ENCODE peak calls at places on chromosomes 13 and 19, in six cellular contexts. K, I, Q, M, D and V are unnamed samples.

GRCh38 chr19:19274716-19275115 is 1.6 kb upstream of the TM6SF2 start:
- DNase-seq in K (no peak), I (no peak), Q (no peak), M (no peak), D (no peak), V (no peak)

GRCh38 chr13:109383683-109384082 is 402.7 kb downstream of the IRS2 start:
- DNase-seq in K (no peak), I (no peak), Q (no peak), M (no peak), D (no peak), V (no peak)

GRCh38 chr13:25249001-25249543 is 38.2 kb downstream of the MTMR6 start:
- DNase-seq in K (no peak), I (no peak), Q (no peak), M (peak; percentile 9), D (no peak), V (no peak)

GRCh38 chr13:27018882-27019281 is 152.7 kb downstream of the USP12 start:
- DNase-seq in K (no peak), I (no peak), Q (no peak), M (no peak), D (no peak), V (no peak)

GRCh38 chr19:484494-484893 is 11.8 kb upstream of the MADCAM1 start:
- DNase-seq in K (no peak), I (no peak), Q (no peak), M (no peak), D (no peak), V (no peak)

GRCh38 chr13:24288870-24289269 is 20.5 kb upstream of the C1QTNF9 start:
- DNase-seq in K (no peak), I (peak; percentile 58), Q (no peak), M (no peak), D (no peak), V (no peak)

GRCh38 chr19:36027696-36028095 is 5.0 kb downstream of the CLIP3 start:
- DNase-seq in K (no peak), I (no peak), Q (no peak), M (no peak), D (no peak), V (no peak)

GRCh38 chr19:1082928-1083816 is 12.0 kb downstream of the POLR2E start:
- DNase-seq in K (no peak), I (no peak), Q (no peak), M (no peak), D (no peak), V (no peak)

GRCh38 chr19:18783958-18784785 is 6.9 kb downstream of the COMP start:
- DNase-seq in K (no peak), I (no peak), Q (no peak), M (no peak), D (no peak), V (no peak)

GRCh38 chr19:40822161-40822560 is 23.2 kb downstream of the EGLN2 start:
- DNase-seq in K (no peak), I (no peak), Q (no peak), M (no peak), D (no peak), V (no peak)

GRCh38 chr19:39167461-39168257 is 29.1 kb upstream of the NCCRP1 start:
- DNase-seq in K (no peak), I (no peak), Q (no peak), M (no peak), D (no peak), V (no peak)

GRCh38 chr19:2032296-2032941 is 16.9 kb upstream of the BTBD2 start:
- DNase-seq in K (peak; percentile 84), I (peak; percentile 88), Q (peak; percentile 98), M (peak; percentile 95), D (peak; percentile 78), V (peak; percentile 97)

GRCh38 chr13:107512551-107512950 is 702.8 kb downstream of the LIG4 start:
- DNase-seq in K (no peak), I (no peak), Q (no peak), M (no peak), D (no peak), V (no peak)

GRCh38 chr13:113649212-113649611 is 8.8 kb downstream of the ATP4B start:
- DNase-seq in K (no peak), I (no peak), Q (peak; percentile 41), M (no peak), D (no peak), V (peak; percentile 1)

DNA sequence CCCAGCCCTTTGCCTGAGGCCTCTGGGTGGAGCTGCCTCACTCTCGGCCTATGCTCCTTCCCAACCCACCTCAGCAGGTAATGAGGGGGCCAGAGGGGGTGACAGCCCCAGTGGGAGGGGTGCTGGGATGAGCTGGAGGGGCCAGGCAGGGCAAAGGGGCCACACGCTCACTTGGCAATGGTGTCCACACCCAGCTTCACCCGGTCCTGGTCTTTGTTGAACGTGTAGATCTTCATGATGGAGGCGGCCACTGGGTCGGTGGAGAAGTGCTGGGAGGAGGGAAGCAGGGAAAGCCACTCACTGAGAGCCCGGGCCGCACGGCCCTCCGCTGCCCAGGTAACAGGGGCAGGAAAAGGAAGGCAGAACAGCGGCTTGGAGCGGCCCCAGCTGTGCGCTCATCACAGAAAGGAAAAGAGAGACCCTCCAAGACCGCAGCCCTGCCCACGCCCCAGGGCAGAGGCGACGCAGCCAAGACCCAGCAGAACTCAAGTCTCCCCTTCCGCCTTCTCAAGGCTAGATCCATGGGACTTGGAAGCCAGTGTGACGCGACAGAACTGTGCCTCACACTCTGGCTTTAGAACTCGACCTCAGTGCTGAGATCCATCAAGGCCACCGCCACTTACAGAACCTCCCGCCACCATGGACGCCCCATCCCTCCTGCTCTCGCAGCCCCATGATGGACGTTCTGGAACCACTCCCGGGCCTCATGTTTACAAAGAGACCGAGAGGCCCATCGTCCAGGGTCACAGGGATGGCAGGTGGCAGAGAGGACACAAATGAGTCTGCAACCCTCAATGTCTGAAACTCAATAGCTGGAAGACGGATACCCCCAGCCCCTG is 9.2 kb downstream of the UBXN6 start:
- DNase-seq in K (no peak), I (no peak), Q (no peak), M (no peak), D (no peak), V (no peak)
- H3K27ac ChIP-seq in K (no peak overlapping the region), I (no peak overlapping the region), Q (peak overlapping the region; percentile 49), M (no peak overlapping the region), D (no peak overlapping the region), V (peak overlapping the region; percentile 57)

GRCh38 chr19:47540748-47541147 is 25.9 kb upstream of the NAPA start:
- DNase-seq in K (no peak), I (no peak), Q (no peak), M (no peak), D (no peak), V (no peak)
- TF ChIP-seq CTCF in K (peak; percentile 2), I (peak; percentile 10), Q (no peak), M (no peak), D (no peak), V (no peak)

GRCh38 chr19:11265785-11266236 is 3.5 kb upstream of the DOCK6 start:
- DNase-seq in K (peak; percentile 56), I (no peak), Q (no peak), M (no peak), D (no peak), V (no peak)
- TF ChIP-seq POLR2A in K (no peak), I (no peak), Q (no peak), M (no peak), D (peak; percentile 90), V (no peak)

GRCh38 chr19:8486661-8487136 is 15.7 kb downstream of the PRAM1 start:
- DNase-seq in K (no peak), I (no peak), Q (no peak), M (no peak), D (no peak), V (no peak)
- H3K27ac ChIP-seq in K (no peak overlapping the region), I (no peak overlapping the region), Q (no peak overlapping the region), M (no peak overlapping the region), D (no peak overlapping the region), V (no peak overlapping the region)

GRCh38 chr19:7494416-7495098 is 5.7 kb upstream of the PEX11G start:
- DNase-seq in K (no peak), I (peak; percentile 85), Q (no peak), M (peak; percentile 53), D (no peak), V (no peak)
- TF ChIP-seq CTCF in K (no peak), I (no peak), Q (no peak), M (no peak), D (peak; percentile 21), V (no peak)

DNA sequence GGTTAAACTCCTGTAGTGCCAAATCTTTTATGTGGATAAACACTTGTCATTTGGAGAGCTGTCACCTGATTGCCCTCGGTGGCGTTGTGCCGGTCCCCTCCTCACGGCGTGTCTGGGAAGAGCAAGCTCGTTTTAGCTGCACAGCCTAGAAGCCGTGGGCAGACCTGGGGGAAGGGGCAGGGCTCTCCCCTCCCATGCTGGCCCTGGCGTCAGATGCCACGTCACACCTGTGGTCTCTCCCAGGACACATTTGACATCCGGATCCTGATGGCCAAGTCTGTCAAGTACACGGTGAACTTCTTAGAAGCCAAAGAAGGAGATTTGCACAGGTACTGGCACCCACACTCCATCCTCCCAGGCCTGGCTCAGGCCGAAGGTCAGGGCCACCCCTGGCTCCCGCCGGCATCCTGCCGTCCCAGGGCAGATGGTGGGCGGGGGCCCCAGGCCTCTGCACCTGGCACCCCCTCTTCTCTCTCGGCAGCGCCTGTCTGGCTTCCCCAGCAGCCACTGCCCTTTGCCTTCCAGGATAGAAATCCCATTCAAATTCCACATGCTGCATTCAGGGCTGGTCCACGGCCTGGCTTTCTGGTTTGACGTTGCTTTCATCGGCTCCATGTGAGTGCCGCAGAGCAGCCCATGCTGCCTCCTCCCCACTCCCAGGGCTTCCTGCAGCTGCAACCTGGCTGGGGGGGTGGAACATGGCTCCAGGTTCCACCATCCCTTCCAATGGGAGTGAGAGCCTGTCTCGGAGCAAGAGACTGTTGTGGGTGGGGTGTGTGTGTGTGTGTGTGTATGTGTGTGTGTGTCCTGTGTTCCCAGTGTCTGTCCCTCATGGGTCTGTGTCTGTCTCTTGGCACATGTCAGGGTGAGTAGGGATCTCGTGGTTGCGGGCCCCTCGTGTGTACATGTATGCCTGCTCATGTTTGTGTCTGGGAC is 8.8 kb downstream of the YIPF2 start:
- DNase-seq in K (no peak), I (no peak), Q (no peak), M (no peak), D (no peak), V (no peak)
- TF ChIP-seq POLR2A in K (no peak), I (no peak), Q (no peak), M (no peak), D (no peak), V (no peak)

GRCh38 chr19:41870401-41870873 is 6.6 kb upstream of the CD79A start:
- DNase-seq in K (no peak), I (no peak), Q (no peak), M (no peak), D (no peak), V (no peak)
- H3K27ac ChIP-seq in K (peak overlapping the region; percentile 35), I (no peak overlapping the region), Q (no peak overlapping the region), M (no peak overlapping the region), D (peak overlapping the region; percentile 65), V (no peak overlapping the region)

GRCh38 chr13:33366469-33367062 is 81.0 kb upstream of the STARD13 start:
- DNase-seq in K (no peak), I (no peak), Q (no peak), M (no peak), D (no peak), V (no peak)
- TF ChIP-seq CTCF in K (no peak), I (no peak), Q (no peak), M (no peak), D (no peak), V (no peak)